ENCODE peak calls at places on chromosomes 2 and 18, in six cellular contexts. S is neuronal stem cell, Q is mesendoderm, W is IMR-90, M is mesenchymal stem cell, V is H1. H is an unnamed sample. For H3K36me3 and H3K79me1, the result is how much of the 10 kb centered on the place peaks cover.

GRCh38 chr2:118242216-118242615 is 153.9 kb downstream of the INSIG2 start:
- DNase-seq in Q (no peak), W (no peak), S (no peak), V (no peak), M (no peak), H (no peak)

GRCh38 chr18:13611616-13612110 is 114.7 kb downstream of the FAM210A start:
- DNase-seq in M (peak), Q (peak), S (peak), W (peak), V (no peak), H (peak)

GRCh38 chr18:26565514-26565913 is 17.2 kb upstream of the KCTD1 start:
- DNase-seq in V (no peak), S (no peak), Q (no peak), W (no peak), M (no peak), H (no peak)

GRCh38 chr2:1736997-1737480 is 7.3 kb downstream of the PXDN start:
- DNase-seq in W (peak), M (peak), Q (no peak), S (no peak), V (no peak), H (peak)

GRCh38 chr2:79585701-79586428 is 73.0 kb downstream of the CTNNA2 start:
- DNase-seq in W (peak), V (no peak), Q (peak), M (no peak), S (no peak), H (no peak)

GRCh38 chr2:183490930-183491329 is 366.7 kb downstream of the NUP35 start:
- DNase-seq in V (no peak), S (no peak), W (no peak), Q (no peak), M (peak), H (no peak)

GRCh38 chr18:74395006-74395405 is 62.1 kb downstream of the DIPK1C start:
- DNase-seq in Q (no peak), W (no peak), V (no peak), S (no peak), M (no peak), H (no peak)

GRCh38 chr2:45992021-45992745 is 305.0 kb upstream of the EPAS1 start:
- DNase-seq in S (no peak), W (peak), V (no peak), M (no peak), Q (peak), H (no peak)

GRCh38 chr2:232459419-232460035 is 3.6 kb downstream of the ALPI start:
- DNase-seq in V (no peak), M (no peak), S (no peak), Q (no peak), W (no peak), H (no peak)

GRCh38 chr2:197198890-197199289 is 111.7 kb downstream of the ANKRD44 start:
- DNase-seq in M (no peak), W (no peak), S (no peak), V (no peak), Q (no peak), H (peak)

GRCh38 chr2:46825958-46826897 is 89.4 kb downstream of the MCFD2 start:
- DNase-seq in V (no peak), M (peak), W (peak), Q (no peak), S (no peak), H (no peak)

GRCh38 chr18:77870238-77870637 is 620.6 kb downstream of the GALR1 start:
- DNase-seq in V (no peak), Q (no peak), M (no peak), S (no peak), W (no peak), H (no peak)

GRCh38 chr18:79385326-79385725 is 10.4 kb upstream of the NFATC1 start:
- DNase-seq in Q (no peak), M (no peak), W (no peak), V (no peak), S (no peak), H (no peak)

GRCh38 chr2:212595036-212595654 is 56.5 kb upstream of the ERBB4 start:
- DNase-seq in W (peak), Q (peak), M (peak), V (no peak), S (no peak), H (no peak)

GRCh38 chr2:145601306-145601925 is 1081.5 kb upstream of the ZEB2 start:
- DNase-seq in Q (no peak), W (peak), M (no peak), S (no peak), V (no peak), H (no peak)

GRCh38 chr2:159612255-159612901 is 4.0 kb downstream of the BAZ2B start:
- DNase-seq in V (no peak), W (peak), M (peak), Q (peak), S (peak), H (no peak)

GRCh38 chr2:33210626-33211025 is 263.9 kb downstream of the LTBP1 start:
- DNase-seq in V (no peak), S (no peak), M (peak), W (peak), Q (peak), H (peak)

GRCh38 chr2:156466739-156467405 is 30.7 kb downstream of the GPD2 start:
- DNase-seq in S (no peak), M (no peak), V (no peak), W (peak), Q (peak), H (no peak)

GRCh38 chr2:208072250-208072892 is 47.0 kb upstream of the PLEKHM3 start:
- DNase-seq in S (peak), W (peak), Q (peak), V (peak), M (peak), H (peak)

GRCh38 chr2:234500394-234501006 is 3.6 kb upstream of the ARL4C start:
- DNase-seq in V (no peak), Q (peak), W (peak), S (no peak), M (peak), H (peak)

GRCh38 chr18:58843662-58844035 is 21.0 kb upstream of the ZNF532 start:
- DNase-seq in S (no peak), V (no peak), M (no peak), W (no peak), Q (no peak), H (no peak)

GRCh38 chr2:191650896-191651773 is 26.8 kb upstream of the NABP1 start:
- DNase-seq in V (no peak), Q (no peak), S (no peak), W (peak), M (peak), H (peak)

GRCh38 chr2:69833752-69834151 is 4.3 kb downstream of the GMCL1 start:
- DNase-seq in M (no peak), V (no peak), Q (no peak), W (no peak), S (no peak), H (no peak)
- H3K36me3 ChIP-seq in M (under half), V (under half), Q (under half), W (under half), S (under half), H (under half)

DNA sequence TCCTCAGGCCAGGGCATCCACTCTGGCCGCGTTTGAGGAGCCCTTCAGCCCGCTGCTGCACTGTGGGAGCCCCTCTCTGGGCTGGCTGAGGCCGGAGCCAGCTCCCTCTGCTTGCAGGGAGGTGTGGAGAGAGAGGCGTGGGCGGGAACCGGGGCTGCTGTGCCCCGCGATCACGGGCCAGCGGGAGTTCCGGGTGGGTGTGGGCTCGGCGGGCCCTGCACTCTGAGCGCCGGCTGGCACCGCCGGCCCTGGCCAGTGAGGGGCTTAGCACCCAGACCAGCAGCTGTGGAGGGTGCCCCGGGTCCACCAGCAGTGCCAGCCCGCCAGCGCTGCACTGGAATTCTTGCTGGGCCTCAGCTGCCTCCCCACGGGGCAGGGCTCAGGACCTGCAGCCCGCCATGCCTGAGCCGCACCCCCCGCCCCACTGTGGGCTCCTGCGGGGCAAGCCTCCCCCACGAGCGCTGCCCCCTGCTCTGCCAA is 1.9 kb upstream of the ABHD3 start:
- DNase-seq in V (no peak), Q (no peak), W (no peak), M (no peak), S (no peak), H (no peak)
- H3K79me1 ChIP-seq in V (under half), Q (under half), W (under half), M (under half), S (under half), H (under half)

DNA sequence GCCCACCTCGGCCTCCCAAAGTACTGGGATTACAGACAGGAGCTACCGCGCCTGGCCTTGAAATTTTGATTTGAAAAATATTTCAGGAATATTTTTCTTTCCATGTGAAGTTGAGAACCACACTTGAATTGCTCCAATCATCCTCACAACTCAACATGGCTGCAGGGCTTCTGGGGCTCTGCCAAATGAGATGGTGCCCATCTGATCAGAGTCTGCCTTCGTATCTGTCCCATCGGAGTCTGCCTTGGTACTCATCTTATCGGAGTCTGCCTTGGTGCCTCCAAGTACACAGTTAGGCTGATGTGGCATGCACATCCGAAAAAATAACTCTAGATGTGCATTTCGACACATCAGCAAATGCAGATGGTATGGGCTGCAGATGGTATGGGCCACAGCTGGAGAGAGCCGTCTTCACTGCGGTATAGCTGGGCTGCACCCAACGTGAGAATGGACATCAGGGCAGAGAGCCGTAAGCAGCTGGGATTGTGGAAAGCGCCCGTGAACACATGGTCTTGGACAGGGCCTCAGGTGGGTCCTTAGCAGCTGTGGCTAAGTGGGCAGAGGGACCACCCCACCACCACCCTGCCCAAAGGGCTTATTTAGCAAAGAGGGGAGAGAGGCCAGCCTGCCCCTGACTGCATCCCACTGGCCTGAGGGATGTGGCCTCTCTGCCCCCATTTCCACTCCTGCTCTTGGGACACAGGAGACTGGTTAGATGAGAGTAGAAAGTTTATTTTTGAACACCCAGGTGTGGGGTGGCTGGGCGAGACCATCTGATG is 52.1 kb upstream of the RBM44 start:
- DNase-seq in V (no peak), W (no peak), Q (no peak), S (no peak), M (no peak), H (no peak)
- H3K36me3 ChIP-seq in V (under half), W (under half), Q (under half), S (under half), M (under half), H (under half)

DNA sequence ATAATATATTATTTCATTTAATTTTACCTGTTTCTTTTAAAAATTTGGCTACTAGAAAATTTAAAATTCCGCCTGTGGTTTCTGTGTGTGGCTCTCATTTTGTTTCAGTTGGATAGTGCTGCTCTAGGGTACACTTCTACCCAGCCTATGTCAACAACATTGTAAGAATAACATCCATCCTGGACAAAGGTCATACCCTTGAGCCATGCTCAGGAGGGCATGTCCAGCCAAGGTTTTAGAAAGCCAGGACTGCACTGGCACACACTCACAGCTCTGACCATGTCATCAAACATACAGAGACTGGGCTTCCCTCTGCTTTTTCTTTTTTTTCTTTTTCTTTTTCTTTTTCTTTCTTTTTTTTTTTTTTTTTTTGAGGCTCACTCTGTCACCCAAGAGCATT is 96.1 kb downstream of the CTIF start:
- DNase-seq in M (no peak), S (no peak), V (no peak), W (no peak), Q (no peak), H (no peak)
- H3K79me1 ChIP-seq in M (under half), S (under half), V (under half), W (under half), Q (under half), H (under half)

GRCh38 chr2:84678214-84678613 is 161.9 kb downstream of the DNAH6 start:
- DNase-seq in W (no peak), V (no peak), Q (no peak), S (no peak), M (no peak), H (no peak)

GRCh38 chr2:84674586-84674985 is 158.3 kb downstream of the DNAH6 start:
- DNase-seq in W (peak), S (no peak), Q (no peak), M (no peak), V (no peak), H (no peak)

GRCh38 chr2:84674099-84674498 is 157.8 kb downstream of the DNAH6 start:
- DNase-seq in Q (no peak), W (no peak), V (no peak), M (no peak), S (no peak), H (no peak)

GRCh38 chr2:84676295-84676694 is 160.0 kb downstream of the DNAH6 start:
- DNase-seq in S (no peak), W (peak), M (no peak), V (no peak), Q (no peak), H (no peak)
- H3K36me3 ChIP-seq in S (under half), W (under half), M (under half), V (under half), Q (under half), H (under half)

DNA sequence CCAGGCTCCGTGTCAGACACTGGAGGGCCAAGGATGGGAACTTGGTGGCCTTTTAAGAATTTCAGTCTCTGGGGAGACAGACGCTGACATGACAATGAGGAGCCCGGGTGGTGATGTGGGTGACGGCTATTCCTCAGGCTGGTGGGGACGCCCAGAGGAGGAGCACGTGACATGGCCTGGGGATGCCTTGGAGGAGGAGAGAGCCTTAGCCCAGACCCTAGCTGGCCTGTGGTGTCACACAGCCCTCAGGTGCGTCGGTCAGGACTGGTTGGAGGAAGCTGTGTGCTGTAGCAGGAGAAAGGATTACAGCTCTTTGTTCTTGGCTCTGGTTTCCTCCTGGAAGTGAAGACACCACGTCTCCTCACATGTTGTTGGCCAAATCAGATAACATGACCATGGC is 40.0 kb upstream of the SCLY start:
- DNase-seq in V (no peak), M (no peak), Q (no peak), W (no peak), S (no peak), H (no peak)
- H3K79me1 ChIP-seq in V (under half), M (under half), Q (under half), W (under half), S (under half), H (under half)

GRCh38 chr2:26212011-26212410 is 32.4 kb downstream of the HADHA start:
- DNase-seq in W (no peak), V (no peak), S (no peak), Q (no peak), M (no peak), H (no peak)
- H3K36me3 ChIP-seq in W (under half), V (under half), S (under half), Q (under half), M (under half), H (under half)

DNA sequence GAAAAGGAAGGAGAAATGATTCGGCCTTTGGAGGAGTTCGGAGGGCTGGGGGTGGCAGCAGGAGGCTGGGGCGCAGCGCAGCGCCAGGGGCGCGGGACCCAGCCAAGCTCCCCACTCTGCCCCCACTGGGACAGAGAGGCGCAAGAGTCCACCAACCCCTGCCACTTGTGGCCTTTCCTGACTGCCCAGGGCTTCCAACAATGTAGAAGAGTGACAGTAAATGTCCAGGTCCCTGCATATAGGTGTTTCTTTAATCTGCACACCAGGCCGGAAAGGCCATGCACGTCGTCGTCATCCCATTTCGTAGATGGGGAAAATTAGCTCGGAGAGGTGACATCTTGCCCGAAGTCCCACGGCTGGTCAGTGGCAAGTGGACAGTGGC is 96.6 kb downstream of the INHBB start:
- DNase-seq in W (no peak), V (no peak), M (no peak), Q (peak), S (no peak), H (no peak)
- H3K79me1 ChIP-seq in W (under half), V (under half), M (under half), Q (under half), S (under half), H (under half)